ENCODE peak calls at places on chromosomes 13 and 19, in five cellular contexts. D is left ventricle myocardium inferior; H is activated naive CD4-positive, alpha-beta T cell; N is Calu3; L is endothelial cell. K is an unnamed sample.

GRCh38 chr13:20160346-20161274 is at the start of gene GJA3:
- DNase-seq in D (peak; percentile 64), H (no peak), N (peak; percentile 65), L (peak; percentile 21), K (peak; percentile 22)

GRCh38 chr19:45079063-45079910 is at the start of gene GEMIN7:
- DNase-seq in D (peak; percentile 77), H (peak; percentile 56), N (peak; percentile 92), L (peak; percentile 84), K (peak; percentile 86)

GRCh38 chr19:35901055-35901644 is 810 bp upstream of the NFKBID start:
- DNase-seq in D (no peak), H (no peak), N (no peak), L (no peak), K (no peak)

GRCh38 chr13:36275190-36276002 is 22.2 kb downstream of the CCDC169 start:
- DNase-seq in D (no peak), H (no peak), N (peak; percentile 32), L (peak; percentile 36), K (peak; percentile 88)

GRCh38 chr13:108227651-108228272 is 9.6 kb downstream of the ABHD13 start:
- DNase-seq in D (no peak), H (no peak), N (peak; percentile 4), L (peak; percentile 46), K (peak; percentile 64)

GRCh38 chr19:49113762-49114629 is at the start of gene LIN7B:
- DNase-seq in D (peak; percentile 71), H (peak; percentile 57), N (peak; percentile 91), L (peak; percentile 87), K (peak; percentile 94)

GRCh38 chr13:36288794-36289391 is 8.7 kb downstream of the CCDC169 start:
- DNase-seq in D (no peak), H (no peak), N (no peak), L (no peak), K (peak; percentile 2)

GRCh38 chr19:1104452-1105216 is 840 bp downstream of the GPX4 start:
- DNase-seq in D (peak; percentile 80), H (peak; percentile 46), N (peak; percentile 78), L (peak; percentile 64), K (peak; percentile 90)

GRCh38 chr13:32228330-32229041 is 86.7 kb downstream of the ZAR1L start:
- DNase-seq in D (no peak), H (no peak), N (no peak), L (no peak), K (no peak)

GRCh38 chr19:35037716-35038622 is 3.6 kb upstream of the HPN start:
- DNase-seq in D (no peak), H (no peak), N (no peak), L (no peak), K (no peak)

GRCh38 chr13:110304256-110304655 is 2.7 kb downstream of the COL4A1 start:
- DNase-seq in D (no peak), H (no peak), N (no peak), L (no peak), K (peak; percentile 61)

GRCh38 chr13:48818495-48818961 is 157.2 kb upstream of the FNDC3A start:
- DNase-seq in D (no peak), H (no peak), N (no peak), L (no peak), K (peak; percentile 85)

GRCh38 chr19:4115050-4115817 is 8.7 kb downstream of the MAP2K2 start:
- DNase-seq in D (peak; percentile 46), H (no peak), N (no peak), L (no peak), K (no peak)

GRCh38 chr13:98927954-98928927 is 49.6 kb downstream of the DOCK9 start:
- DNase-seq in D (no peak), H (no peak), N (no peak), L (no peak), K (no peak)

GRCh38 chr13:78875792-78876580 is 217.0 kb upstream of the OBI1 start:
- DNase-seq in D (no peak), H (no peak), N (peak; percentile 11), L (no peak), K (no peak)